ENCODE peak calls at places on chromosomes 3 and 15, in seven cellular contexts. W, H, T, G, M, Z and Y are unnamed samples.

GRCh38 chr3:177249203-177249602 is 51.9 kb upstream of the TBL1XR1 start:
- DNase-seq in W (no peak), H (no peak), T (no peak), G (no peak), M (no peak), Z (no peak), Y (no peak)

GRCh38 chr3:40584625-40585189 is 59.9 kb downstream of the ZNF621 start:
- DNase-seq in W (peak), H (peak), T (peak), G (peak), M (peak), Z (peak), Y (peak)

GRCh38 chr15:39843561-39843960 is 60.9 kb upstream of the FSIP1 start:
- DNase-seq in W (no peak), H (no peak), T (no peak), G (no peak), M (no peak), Z (no peak), Y (no peak)

GRCh38 chr3:184805351-184806038 is 6.5 kb upstream of the VPS8 start:
- DNase-seq in W (no peak), H (no peak), T (no peak), G (no peak), M (no peak), Z (peak), Y (no peak)

GRCh38 chr3:154969366-154969765 is 110.8 kb upstream of the MME start:
- DNase-seq in W (no peak), H (no peak), T (no peak), G (no peak), M (no peak), Z (no peak), Y (no peak)

GRCh38 chr3:112649478-112649735 is 8.5 kb upstream of the CCDC80 start:
- DNase-seq in W (no peak), H (no peak), T (peak), G (no peak), M (no peak), Z (peak), Y (no peak)

GRCh38 chr15:31402003-31402402 is 75.4 kb downstream of the KLF13 start:
- DNase-seq in W (no peak), H (no peak), T (no peak), G (no peak), M (no peak), Z (no peak), Y (no peak)

GRCh38 chr3:47333907-47334306 is 46.9 kb upstream of the PTPN23 start:
- DNase-seq in W (no peak), H (no peak), T (no peak), G (no peak), M (no peak), Z (no peak), Y (no peak)

GRCh38 chr3:132555316-132556035 is 41.6 kb upstream of the ACKR4 start:
- DNase-seq in W (no peak), H (no peak), T (no peak), G (no peak), M (no peak), Z (no peak), Y (no peak)

GRCh38 chr15:99279783-99280307 is 28.6 kb downstream of the LRRC28 start:
- DNase-seq in W (no peak), H (no peak), T (no peak), G (no peak), M (no peak), Z (no peak), Y (no peak)

GRCh38 chr3:112061152-112061551 is 25.0 kb upstream of the C3orf52 start:
- DNase-seq in W (no peak), H (no peak), T (peak), G (no peak), M (no peak), Z (peak), Y (no peak)

GRCh38 chr3:182349951-182350350 is 443.4 kb upstream of the ATP11B start:
- DNase-seq in W (no peak), H (no peak), T (no peak), G (no peak), M (no peak), Z (no peak), Y (no peak)

GRCh38 chr3:196916995-196917394 is 25.3 kb downstream of the NCBP2 start:
- DNase-seq in W (no peak), H (no peak), T (no peak), G (no peak), M (no peak), Z (no peak), Y (no peak)

GRCh38 chr3:56855856-56856538 is 54.2 kb upstream of the ARHGEF3 start:
- DNase-seq in W (no peak), H (peak), T (no peak), G (no peak), M (no peak), Z (peak), Y (no peak)

GRCh38 chr15:73586006-73586654 is 47.1 kb downstream of the NPTN start:
- DNase-seq in W (no peak), H (no peak), T (no peak), G (no peak), M (no peak), Z (no peak), Y (no peak)

GRCh38 chr3:65402597-65402996 is 636.1 kb downstream of the MAGI1 start:
- DNase-seq in W (no peak), H (no peak), T (peak), G (no peak), M (no peak), Z (peak), Y (no peak)

GRCh38 chr3:81216192-81216591 is 545.3 kb downstream of the GBE1 start:
- DNase-seq in W (no peak), H (no peak), T (no peak), G (no peak), M (no peak), Z (peak), Y (no peak)

GRCh38 chr15:64247906-64248541 is 85.2 kb upstream of the PPIB start:
- DNase-seq in W (peak), H (no peak), T (peak), G (no peak), M (no peak), Z (peak), Y (no peak)

GRCh38 chr3:184486614-184487013 is 75.0 kb upstream of the EPHB3 start:
- DNase-seq in W (no peak), H (no peak), T (peak), G (no peak), M (no peak), Z (peak), Y (no peak)

GRCh38 chr3:55030938-55031337 is 103.1 kb upstream of the LRTM1 start:
- DNase-seq in W (no peak), H (no peak), T (no peak), G (no peak), M (no peak), Z (no peak), Y (no peak)

GRCh38 chr15:70799667-70800450 is 36.5 kb upstream of the UACA start:
- DNase-seq in W (no peak), H (no peak), T (peak), G (no peak), M (no peak), Z (peak), Y (no peak)

GRCh38 chr3:33578325-33579180 is 138.3 kb upstream of the UBP1 start:
- DNase-seq in W (no peak), H (no peak), T (peak), G (no peak), M (no peak), Z (peak), Y (no peak)

GRCh38 chr15:77030042-77030927 is 35.4 kb downstream of the PSTPIP1 start:
- DNase-seq in W (no peak), H (peak), T (no peak), G (peak), M (no peak), Z (no peak), Y (no peak)

GRCh38 chr3:109257269-109257668 is 59.0 kb downstream of the DPPA2 start:
- DNase-seq in W (no peak), H (no peak), T (peak), G (no peak), M (no peak), Z (peak), Y (no peak)

GRCh38 chr3:77902675-77903074 is 862.8 kb downstream of the ROBO2 start:
- DNase-seq in W (no peak), H (no peak), T (no peak), G (no peak), M (no peak), Z (no peak), Y (no peak)

GRCh38 chr15:55694652-55695150 is 48.3 kb downstream of the PRTG start:
- DNase-seq in W (no peak), H (no peak), T (no peak), G (no peak), M (no peak), Z (peak), Y (no peak)

GRCh38 chr15:75188499-75188898 is 13.2 kb upstream of the C15orf39 start:
- DNase-seq in W (no peak), H (no peak), T (no peak), G (no peak), M (no peak), Z (no peak), Y (no peak)

GRCh38 chr3:38454179-38454883 is 641 bp downstream of the ACVR2B start:
- DNase-seq in W (peak), H (peak), T (no peak), G (no peak), M (no peak), Z (peak), Y (peak)